ENCODE peak calls at places on chromosome 10, in six cellular contexts. E is HCT116, X is heart left ventricle, T is breast epithelium, V is suprapubic skin, D is tibial nerve. A is an unnamed sample.

GRCh38 chr10:60594476-60595051 is 183.7 kb upstream of the CDK1 start:
- DNase-seq in X (no peak), D (no peak), V (no peak), E (no peak), T (no peak), A (no peak)

GRCh38 chr10:31075434-31075833 is 43.8 kb upstream of the ZNF438 start:
- DNase-seq in T (no peak), E (no peak), X (no peak), D (no peak), V (no peak), A (no peak)

GRCh38 chr10:7161484-7162283 is 249.2 kb downstream of the SFMBT2 start:
- DNase-seq in X (peak; percentile 40), V (no peak), E (no peak), D (no peak), T (no peak), A (no peak)

GRCh38 chr10:130763071-130763470 is 548.5 kb downstream of the TCERG1L start:
- DNase-seq in V (no peak), E (no peak), T (no peak), X (no peak), D (no peak), A (no peak)

GRCh38 chr10:132796846-132797245 is 10.9 kb upstream of the NKX6-2 start:
- DNase-seq in E (no peak), X (peak; percentile 18), V (no peak), T (no peak), D (no peak), A (no peak)

GRCh38 chr10:26841733-26842317 is 18.9 kb downstream of the ABI1 start:
- DNase-seq in T (no peak), D (no peak), X (no peak), E (no peak), V (no peak), A (no peak)

GRCh38 chr10:75971402-75972211 is 540.2 kb downstream of the LRMDA start:
- DNase-seq in V (no peak), T (no peak), E (no peak), D (peak; percentile 36), X (no peak), A (no peak)

GRCh38 chr10:52314822-52315552 is 906 bp downstream of the DKK1 start:
- DNase-seq in X (no peak), E (no peak), D (no peak), V (peak; percentile 58), T (no peak), A (no peak)

GRCh38 chr10:23192741-23193434 is 776 bp downstream of the PTF1A start:
- DNase-seq in X (no peak), V (no peak), T (no peak), E (no peak), D (no peak), A (no peak)

GRCh38 chr10:44979281-44980181 is 922 bp upstream of the DEPP1 start:
- DNase-seq in D (no peak), E (no peak), T (no peak), V (peak; percentile 59), X (no peak), A (no peak)
- H3K27ac ChIP-seq in D (peak overlapping the region; percentile 97), E (peak overlapping the region; percentile 61), T (peak overlapping the region; percentile 95), V (peak overlapping the region; percentile 82), X (peak overlapping the region; percentile 82), A (peak overlapping the region; percentile 84)

GRCh38 chr10:102641398-102641797 is 2.9 kb upstream of the TRIM8 start:
- DNase-seq in D (no peak), E (no peak), V (no peak), X (peak; percentile 11), T (no peak), A (no peak)
- H3K4me3 ChIP-seq in D (peak overlapping the region; percentile 88), E (peak overlapping the region; percentile 79), V (peak overlapping the region; percentile 73), X (peak overlapping the region; percentile 96), T (peak overlapping the region; percentile 96), A (peak overlapping the region; percentile 90)

DNA sequence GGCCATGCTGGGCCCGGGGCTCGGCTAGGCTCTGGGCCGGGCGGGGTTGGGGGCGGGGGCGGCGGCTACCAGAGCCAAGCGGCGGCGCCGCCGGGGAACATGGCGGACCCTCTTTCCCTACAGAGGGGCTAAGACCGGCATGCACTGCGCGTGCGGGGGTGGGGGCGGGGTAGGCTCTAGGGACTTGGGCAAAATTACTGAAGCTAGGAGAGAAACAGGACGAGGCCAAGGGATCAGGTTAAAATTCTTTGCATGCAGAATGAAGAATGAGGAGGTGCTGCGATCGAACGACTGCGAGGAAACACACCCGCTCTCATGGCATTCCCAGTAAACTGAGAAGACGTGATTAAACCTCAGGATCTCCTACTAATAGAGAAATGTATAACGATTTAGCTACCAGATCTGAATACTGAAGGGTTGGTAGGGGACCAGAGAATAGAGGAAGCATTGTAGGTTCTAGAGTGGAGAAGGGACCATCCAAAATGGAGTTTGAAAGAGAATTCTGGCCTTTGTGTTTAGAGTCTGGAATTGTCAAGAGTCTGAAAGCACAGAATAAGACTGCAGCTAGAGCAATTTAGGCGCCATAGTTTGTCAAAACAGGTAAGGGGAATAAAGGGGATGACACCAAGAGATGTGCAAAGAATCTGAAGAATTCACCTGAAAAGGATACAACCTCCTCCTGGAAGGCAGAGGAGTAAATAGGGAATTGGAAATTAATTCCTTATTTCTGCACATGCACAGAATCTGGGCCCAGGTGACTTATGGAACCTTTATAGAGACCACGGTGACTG is at the start of gene PPP3CB:
- DNase-seq in T (peak; percentile 87), E (peak; percentile 94), D (peak; percentile 91), V (peak; percentile 94), X (peak; percentile 92), A (peak; percentile 84)
- TF ChIP-seq POLR2A in T (no peak), E (no peak), D (no peak), V (no peak), X (no peak), A (no peak)

GRCh38 chr10:598415-599170 is 90.9 kb downstream of the DIP2C start:
- DNase-seq in T (no peak), X (no peak), V (no peak), D (no peak), E (no peak), A (no peak)
- H3K27ac ChIP-seq in T (peak overlapping the region; percentile 48), X (no peak overlapping the region), V (no peak overlapping the region), D (peak overlapping the region; percentile 52), E (no peak overlapping the region), A (no peak overlapping the region)

DNA sequence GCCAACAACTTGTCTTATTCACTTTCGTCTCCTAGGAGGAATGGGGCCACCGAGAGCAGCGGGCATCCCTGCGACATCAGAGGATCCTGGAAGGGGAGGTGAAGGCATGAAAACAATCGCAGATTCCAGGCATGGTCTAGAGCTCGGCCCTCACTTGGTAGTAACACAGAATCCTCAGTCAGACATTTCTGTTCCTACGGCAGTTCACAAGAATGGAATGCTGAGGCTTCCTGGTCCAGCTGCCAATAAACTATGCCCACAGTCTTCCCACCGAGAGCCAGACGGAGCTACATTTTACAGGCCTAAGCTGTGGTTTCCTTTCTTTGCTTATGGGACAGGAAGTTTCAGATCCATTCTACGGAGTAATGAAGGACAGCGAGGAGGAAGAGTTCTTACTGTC is 75.8 kb downstream of the OR13A1 start:
- DNase-seq in T (no peak), X (no peak), E (no peak), D (no peak), V (no peak), A (no peak)
- H3K4me3 ChIP-seq in T (no peak overlapping the region), X (no peak overlapping the region), E (no peak overlapping the region), D (no peak overlapping the region), V (no peak overlapping the region), A (no peak overlapping the region)

GRCh38 chr10:100007239-100008141 is 2.3 kb downstream of the DNMBP start:
- DNase-seq in V (no peak), D (no peak), T (no peak), X (no peak), E (no peak), A (no peak)

GRCh38 chr10:100009283-100009792 is 409 bp downstream of the DNMBP start:
- DNase-seq in E (no peak), V (no peak), T (no peak), D (peak; percentile 46), X (no peak), A (peak; percentile 41)

GRCh38 chr10:100008142-100008522 is 1.6 kb downstream of the DNMBP start:
- DNase-seq in T (no peak), X (no peak), D (no peak), V (no peak), E (no peak), A (no peak)

GRCh38 chr10:100008708-100009282 is 952 bp downstream of the DNMBP start:
- DNase-seq in D (no peak), T (no peak), E (no peak), V (no peak), X (no peak), A (no peak)

DNA sequence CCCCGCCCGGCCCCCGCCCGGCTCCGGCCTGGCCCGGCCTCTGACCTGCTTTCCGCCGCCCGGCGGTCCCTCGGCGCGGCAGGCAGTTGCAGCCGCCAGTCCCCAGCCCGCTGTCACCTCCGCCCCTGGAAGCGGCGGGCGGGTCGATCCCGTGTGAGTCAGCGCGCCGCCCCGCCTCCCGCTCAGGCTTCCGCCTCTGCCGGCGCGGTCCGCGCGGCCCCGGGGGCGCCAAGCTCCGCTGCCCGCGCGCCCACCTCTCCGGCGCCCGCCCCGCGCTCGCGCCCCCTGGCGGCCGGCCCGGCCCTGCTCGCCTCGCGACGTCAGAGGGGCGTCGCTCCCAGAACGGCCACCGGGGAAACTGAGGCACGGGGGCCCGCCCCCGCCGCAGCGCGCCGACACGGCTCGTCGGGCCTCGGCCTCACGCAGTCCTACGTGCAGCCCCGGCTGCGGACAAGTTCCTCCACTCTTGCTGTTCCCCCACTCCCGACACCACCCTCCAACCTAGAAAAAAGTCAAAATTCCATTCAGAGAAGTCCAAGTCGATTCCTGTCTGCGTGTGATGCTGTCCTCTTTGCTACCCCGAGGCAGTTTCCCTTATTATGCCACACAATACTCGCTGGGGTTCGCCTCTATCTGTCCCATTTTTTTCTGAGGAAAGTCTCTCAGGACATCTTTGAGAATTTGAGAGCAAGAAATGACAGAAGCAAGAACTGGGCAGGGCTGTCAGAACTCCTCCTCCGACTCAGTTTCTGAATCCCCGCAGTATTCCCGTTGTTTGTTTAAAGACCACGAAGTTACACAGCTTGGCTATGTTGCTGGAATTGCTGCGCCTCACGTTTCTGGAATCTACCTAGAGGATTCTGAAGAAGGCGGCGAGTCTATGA is at the start of gene DNMBP:
- DNase-seq in T (peak; percentile 63), X (peak; percentile 90), D (peak; percentile 63), V (peak; percentile 88), E (peak; percentile 63), A (peak; percentile 72)
- TF ChIP-seq POLR2A in T (no peak), X (peak; percentile 48), D (peak; percentile 14), V (peak; percentile 62), E (no peak), A (peak; percentile 74)

GRCh38 chr10:62911210-62911963 is 95.2 kb upstream of the EGR2 start:
- DNase-seq in X (no peak), D (no peak), E (no peak), T (no peak), V (no peak), A (no peak)

GRCh38 chr10:62916157-62916603 is 100.0 kb upstream of the EGR2 start:
- DNase-seq in T (no peak), D (peak; percentile 33), E (no peak), V (no peak), X (no peak), A (no peak)

GRCh38 chr10:62917475-62918238 is 101.5 kb upstream of the EGR2 start:
- DNase-seq in T (no peak), V (no peak), E (no peak), D (no peak), X (no peak), A (no peak)

GRCh38 chr10:62912086-62912485 is 95.9 kb upstream of the EGR2 start:
- DNase-seq in X (no peak), D (no peak), E (no peak), T (no peak), V (no peak), A (no peak)

GRCh38 chr10:62915192-62915591 is 99.0 kb upstream of the EGR2 start:
- DNase-seq in V (no peak), X (no peak), D (no peak), E (no peak), T (no peak), A (no peak)
- H3K27ac ChIP-seq in V (no peak overlapping the region), X (no peak overlapping the region), D (no peak overlapping the region), E (no peak overlapping the region), T (peak overlapping the region; percentile 77), A (no peak overlapping the region)

A was measured in gastrocnemius medialis.